ENCODE peak calls at places on chromosomes 2 and 18, in four cellular contexts. F, K, A and Y are unnamed samples.

GRCh38 chr2:186457908-186458307 is 28.2 kb upstream of the ZC3H15 start:
- DNase-seq in F (no peak), K (no peak), A (no peak), Y (no peak)

GRCh38 chr18:66752733-66753132 is 148.8 kb upstream of the CDH19 start:
- DNase-seq in F (no peak), K (no peak), A (no peak), Y (no peak)

GRCh38 chr2:174487536-174488162 is 820 bp upstream of the GPR155 start:
- DNase-seq in F (no peak), K (no peak), A (no peak), Y (no peak)

GRCh38 chr2:238136820-238137537 is 1.5 kb upstream of the KLHL30 start:
- DNase-seq in F (no peak), K (peak; percentile 91), A (no peak), Y (no peak)

GRCh38 chr2:102063948-102064678 is 72.4 kb downstream of the IL1R2 start:
- DNase-seq in F (no peak), K (peak; percentile 99), A (no peak), Y (peak; percentile 79)

GRCh38 chr2:64296150-64296500 is 151.9 kb upstream of the PELI1 start:
- DNase-seq in F (no peak), K (no peak), A (no peak), Y (no peak)

GRCh38 chr2:37132914-37133313 is 23.9 kb downstream of the EIF2AK2 start:
- DNase-seq in F (no peak), K (no peak), A (no peak), Y (no peak)

GRCh38 chr2:31269087-31269486 is 35.1 kb downstream of the EHD3 start:
- DNase-seq in F (no peak), K (no peak), A (no peak), Y (no peak)

GRCh38 chr2:5777089-5777488 is 84.9 kb downstream of the SOX11 start:
- DNase-seq in F (no peak), K (no peak), A (no peak), Y (no peak)

GRCh38 chr2:146874260-146874658 is 970.6 kb upstream of the ACVR2A start:
- DNase-seq in F (no peak), K (peak; percentile 16), A (no peak), Y (no peak)
- TF ChIP-seq CTCF in F (no peak), K (no peak), A (no peak), Y (no peak)

DNA sequence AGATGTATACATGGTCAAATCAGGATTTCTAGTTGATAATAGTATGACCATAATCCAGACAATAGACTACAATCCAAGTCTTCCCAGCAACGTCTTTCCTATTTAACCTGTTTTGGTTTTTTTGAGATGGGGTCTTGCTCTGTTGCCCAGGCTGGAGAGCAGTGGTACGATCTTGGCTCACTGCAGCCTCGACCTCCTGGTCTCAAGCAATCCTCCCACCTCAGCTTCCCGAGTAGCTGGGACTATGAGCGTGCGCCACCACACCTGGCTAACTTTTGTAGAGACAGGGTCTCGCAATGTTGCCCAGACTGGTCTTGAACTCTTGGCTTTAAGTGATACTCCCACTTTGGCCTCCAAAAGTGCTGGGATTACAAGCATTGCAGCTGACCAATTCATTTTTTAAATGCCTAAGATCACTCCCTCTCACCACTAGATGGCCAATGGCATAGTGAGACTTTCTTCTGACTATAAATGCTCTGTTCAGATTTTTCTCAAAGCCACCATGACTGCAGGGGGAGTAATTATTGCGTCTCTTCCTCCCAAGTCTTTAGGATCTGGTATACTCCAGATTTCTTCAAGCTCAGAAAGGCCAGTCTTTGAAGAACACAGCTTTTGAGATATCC is 47.6 kb downstream of the HNRNPLL start:
- DNase-seq in F (no peak), K (peak; percentile 44), A (no peak), Y (no peak)
- TF ChIP-seq CTCF in F (no peak), K (peak; percentile 40), A (peak; percentile 38), Y (no peak)

GRCh38 chr2:195318440-195319111 is 338.4 kb upstream of the SLC39A10 start:
- DNase-seq in F (peak; percentile 14), K (peak; percentile 69), A (no peak), Y (no peak)
- TF ChIP-seq CTCF in F (peak; percentile 72), K (peak; percentile 39), A (peak; percentile 76), Y (no peak)

GRCh38 chr2:57552885-57553284 is 493.7 kb upstream of the VRK2 start:
- DNase-seq in F (no peak), K (peak; percentile 4), A (no peak), Y (no peak)
- TF ChIP-seq CTCF in F (no peak), K (no peak), A (no peak), Y (no peak)

GRCh38 chr2:74081030-74081429 is 66.7 kb downstream of the BOLA3 start:
- DNase-seq in F (no peak), K (no peak), A (no peak), Y (no peak)

GRCh38 chr2:74077636-74078035 is 70.1 kb downstream of the BOLA3 start:
- DNase-seq in F (no peak), K (no peak), A (no peak), Y (no peak)

GRCh38 chr2:74079522-74080341 is 68.0 kb downstream of the BOLA3 start:
- DNase-seq in F (no peak), K (peak; percentile 35), A (no peak), Y (no peak)

GRCh38 chr2:74078467-74078866 is 69.2 kb downstream of the BOLA3 start:
- DNase-seq in F (no peak), K (no peak), A (no peak), Y (no peak)

DNA sequence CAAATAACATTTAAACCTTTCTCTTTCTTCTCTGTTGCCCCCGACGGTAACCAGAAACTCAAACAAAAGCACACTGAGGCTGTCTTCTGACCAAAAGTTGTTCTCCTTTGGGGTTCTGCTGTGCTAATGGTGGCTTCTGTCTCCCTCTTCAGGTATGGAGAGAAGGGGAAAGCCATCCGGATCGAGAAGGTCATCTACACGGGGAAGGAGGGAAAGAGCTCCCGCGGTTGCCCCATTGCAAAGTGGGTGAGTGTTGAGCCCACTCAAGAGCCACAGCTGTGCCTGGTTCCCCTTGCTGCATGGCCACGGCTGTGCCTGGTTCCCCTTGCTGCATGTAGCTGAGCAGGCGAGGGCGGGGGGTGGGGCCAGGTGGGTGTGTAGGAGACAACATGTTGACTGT is 67.4 kb downstream of the BOLA3 start:
- DNase-seq in F (no peak), K (no peak), A (no peak), Y (no peak)
- TF ChIP-seq CTCF in F (no peak), K (no peak), A (peak; percentile 19), Y (no peak)

GRCh38 chr2:203112342-203112741 is 97.7 kb downstream of the NBEAL1 start:
- DNase-seq in F (no peak), K (no peak), A (no peak), Y (no peak)
- TF ChIP-seq CTCF in F (no peak), K (no peak), A (no peak), Y (no peak)

DNA sequence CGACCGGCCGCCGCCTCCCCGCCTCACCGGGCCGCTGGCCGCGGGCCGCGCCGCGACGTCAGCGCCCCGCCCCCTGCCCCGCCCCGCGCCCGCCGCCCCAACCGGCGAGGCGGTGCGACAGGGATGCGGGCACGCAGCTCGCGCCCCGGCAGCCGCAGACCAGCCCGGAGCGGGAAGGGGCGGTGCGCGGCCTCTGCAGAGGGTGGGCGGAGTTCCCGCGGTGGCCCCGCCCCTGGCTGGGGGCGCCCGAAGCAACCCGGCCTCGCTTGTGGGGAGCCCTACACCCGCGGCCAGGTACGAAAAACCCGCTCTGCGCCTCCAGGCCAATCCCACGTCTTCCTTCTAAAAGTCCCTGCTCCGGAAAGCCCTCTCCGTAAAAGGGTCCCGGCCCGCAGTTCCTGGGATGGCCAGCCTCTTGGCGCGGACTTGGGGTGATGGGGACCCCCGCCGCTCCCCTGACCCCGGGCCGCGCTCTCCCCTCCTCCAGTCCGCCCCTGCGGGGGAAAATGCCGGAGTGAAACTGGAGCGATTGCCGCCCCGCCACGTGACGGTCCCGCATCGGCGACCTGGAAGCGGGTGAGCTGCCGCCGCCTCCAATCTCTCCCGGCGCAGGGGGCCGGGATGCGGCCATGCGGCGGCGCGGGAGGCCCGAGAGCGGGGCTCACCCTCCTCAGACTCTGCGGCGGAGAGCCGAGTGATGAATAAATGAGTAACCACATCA is at the start of gene RAB11FIP5:
- DNase-seq in F (peak; percentile 68), K (peak; percentile 67), A (peak; percentile 67), Y (peak; percentile 62)
- TF ChIP-seq CTCF in F (no peak), K (no peak), A (no peak), Y (no peak)

GRCh38 chr2:118539290-118539689 is 308.2 kb downstream of the EN1 start:
- DNase-seq in F (no peak), K (peak; percentile 25), A (no peak), Y (no peak)
- TF ChIP-seq CTCF in F (no peak), K (peak; percentile 42), A (no peak), Y (no peak)